ENCODE peak calls at places on chromosomes 16 and 17, in five cellular contexts. S is AG20443, O is EH, X is GM19239, T is neural crest cell. M is an unnamed sample.

GRCh38 chr17:44543905-44544523 is 13.3 kb upstream of the FZD2 start:
- DNase-seq in X (no peak), T (no peak), S (no peak), O (no peak), M (no peak)

GRCh38 chr17:45942284-45942683 is 47.9 kb downstream of the MAPT start:
- DNase-seq in T (no peak), S (peak; percentile 56), O (peak; percentile 16), X (no peak), M (no peak)

GRCh38 chr16:50245417-50246298 is 20.7 kb upstream of the ADCY7 start:
- DNase-seq in O (peak; percentile 67), X (peak; percentile 90), T (no peak), S (peak; percentile 90), M (no peak)

GRCh38 chr16:56589141-56590039 is at the start of gene MT3:
- DNase-seq in X (no peak), T (no peak), O (no peak), S (peak; percentile 48), M (no peak)

GRCh38 chr17:21361020-21361809 is 14.9 kb upstream of the KCNJ12 start:
- DNase-seq in T (no peak), X (no peak), O (no peak), S (no peak), M (no peak)

GRCh38 chr17:80465316-80465974 is 11.0 kb downstream of the NPTX1 start:
- DNase-seq in O (no peak), S (no peak), X (no peak), T (no peak), M (no peak)

GRCh38 chr16:77732241-77732946 is 10.1 kb downstream of the NUDT7 start:
- DNase-seq in T (no peak), O (peak; percentile 28), S (no peak), X (no peak), M (no peak)

GRCh38 chr17:80584171-80584905 is 39.7 kb downstream of the RPTOR start:
- DNase-seq in O (peak; percentile 25), T (no peak), X (no peak), S (no peak), M (no peak)

GRCh38 chr16:84648595-84649510 is 542 bp downstream of the KLHL36 start:
- DNase-seq in X (peak; percentile 93), O (peak; percentile 15), T (peak; percentile 20), S (peak; percentile 50), M (no peak)

GRCh38 chr17:59487161-59487873 is 78.1 kb upstream of the DHX40 start:
- DNase-seq in X (no peak), O (peak; percentile 7), T (no peak), S (peak; percentile 40), M (no peak)

GRCh38 chr16:68324780-68325357 is 14.1 kb downstream of the PRMT7 start:
- DNase-seq in T (no peak), X (no peak), O (no peak), S (no peak), M (no peak)

GRCh38 chr17:1055751-1056645 is 59.1 kb downstream of the TIMM22 start:
- DNase-seq in O (peak; percentile 67), S (peak; percentile 88), X (peak; percentile 72), T (peak; percentile 76), M (peak; percentile 16)

GRCh38 chr16:79573881-79574280 is 26.7 kb downstream of the MAF start:
- DNase-seq in X (no peak), S (no peak), T (no peak), O (no peak), M (no peak)

GRCh38 chr17:55722742-55723487 is at the start of gene TMEM100:
- DNase-seq in T (no peak), O (peak; percentile 85), X (no peak), S (peak; percentile 55), M (no peak)

GRCh38 chr17:3885271-3885670 is 7.6 kb downstream of the CAMKK1 start:
- DNase-seq in T (no peak), O (no peak), X (no peak), S (no peak), M (no peak)

GRCh38 chr17:17297217-17297616 is 6.0 kb upstream of the NT5M start:
- DNase-seq in O (peak; percentile 57), X (no peak), T (no peak), S (no peak), M (no peak)